ENCODE peak calls at places on chromosomes 2 and 18, in nine cellular contexts. One of them, this sample, is unnamed.

GRCh38 chr2:191478754-191479679 is 198.9 kb upstream of the NABP1 start:
- DNase-seq in PC-3: no peak
- DNase-seq in coronary artery: no peak
- DNase-seq in SJSA1: no peak
- DNase-seq in uterus: peak
- DNase-seq in aorta: no peak
- DNase-seq in fibroblast of lung: peak
- DNase-seq in H9: no peak
- DNase-seq in SK-N-SH: peak
- DNase-seq in this sample: no peak

GRCh38 chr2:46504685-46505559 is 25.6 kb downstream of the TMEM247 start:
- DNase-seq in PC-3: no peak
- DNase-seq in coronary artery: no peak
- DNase-seq in H9: no peak
- DNase-seq in uterus: no peak
- DNase-seq in aorta: no peak
- DNase-seq in SK-N-SH: no peak
- DNase-seq in SJSA1: no peak
- DNase-seq in fibroblast of lung: no peak
- DNase-seq in this sample: no peak

GRCh38 chr2:151238527-151239487 is 22.9 kb downstream of the RBM43 start:
- DNase-seq in SJSA1: peak
- DNase-seq in H9: peak
- DNase-seq in aorta: no peak
- DNase-seq in fibroblast of lung: peak
- DNase-seq in PC-3: peak
- DNase-seq in coronary artery: no peak
- DNase-seq in uterus: peak
- DNase-seq in SK-N-SH: peak
- DNase-seq in this sample: no peak

GRCh38 chr2:239324456-239324855 is 76.4 kb downstream of the HDAC4 start:
- DNase-seq in uterus: peak
- DNase-seq in fibroblast of lung: no peak
- DNase-seq in coronary artery: peak
- DNase-seq in PC-3: no peak
- DNase-seq in SJSA1: peak
- DNase-seq in H9: peak
- DNase-seq in SK-N-SH: peak
- DNase-seq in aorta: no peak
- DNase-seq in this sample: no peak

GRCh38 chr2:178101321-178102079 is 10.7 kb upstream of the RBM45 start:
- DNase-seq in SJSA1: no peak
- DNase-seq in H9: no peak
- DNase-seq in SK-N-SH: no peak
- DNase-seq in uterus: no peak
- DNase-seq in coronary artery: no peak
- DNase-seq in fibroblast of lung: no peak
- DNase-seq in aorta: no peak
- DNase-seq in PC-3: peak
- DNase-seq in this sample: no peak

GRCh38 chr2:213995400-213996105 is 415.3 kb upstream of the VWC2L start:
- DNase-seq in uterus: no peak
- DNase-seq in SK-N-SH: no peak
- DNase-seq in fibroblast of lung: peak
- DNase-seq in aorta: no peak
- DNase-seq in coronary artery: no peak
- DNase-seq in SJSA1: peak
- DNase-seq in PC-3: peak
- DNase-seq in H9: no peak
- DNase-seq in this sample: peak

GRCh38 chr18:8830067-8831060 is 125.0 kb downstream of the MTCL1 start:
- DNase-seq in PC-3: no peak
- DNase-seq in uterus: no peak
- DNase-seq in aorta: no peak
- DNase-seq in fibroblast of lung: no peak
- DNase-seq in coronary artery: no peak
- DNase-seq in SK-N-SH: no peak
- DNase-seq in SJSA1: peak
- DNase-seq in H9: no peak
- DNase-seq in this sample: no peak

GRCh38 chr18:9708882-9709877 is 1.1 kb downstream of the RAB31 start:
- DNase-seq in PC-3: no peak
- DNase-seq in aorta: peak
- DNase-seq in uterus: peak
- DNase-seq in H9: peak
- DNase-seq in coronary artery: no peak
- DNase-seq in SK-N-SH: no peak
- DNase-seq in SJSA1: peak
- DNase-seq in fibroblast of lung: peak
- DNase-seq in this sample: no peak

GRCh38 chr2:54403512-54404238 is 52.5 kb upstream of the SPTBN1 start:
- DNase-seq in H9: no peak
- DNase-seq in uterus: no peak
- DNase-seq in coronary artery: no peak
- DNase-seq in PC-3: no peak
- DNase-seq in fibroblast of lung: no peak
- DNase-seq in SJSA1: no peak
- DNase-seq in SK-N-SH: no peak
- DNase-seq in aorta: no peak
- DNase-seq in this sample: no peak

GRCh38 chr2:232526296-232527055 is 516 bp downstream of the CHRND start:
- DNase-seq in fibroblast of lung: no peak
- DNase-seq in SJSA1: no peak
- DNase-seq in SK-N-SH: no peak
- DNase-seq in PC-3: no peak
- DNase-seq in coronary artery: no peak
- DNase-seq in uterus: no peak
- DNase-seq in H9: no peak
- DNase-seq in aorta: no peak
- DNase-seq in this sample: no peak

GRCh38 chr2:240145461-240145860 is 5.0 kb upstream of the OTOS start:
- DNase-seq in uterus: no peak
- DNase-seq in SK-N-SH: no peak
- DNase-seq in H9: no peak
- DNase-seq in fibroblast of lung: no peak
- DNase-seq in coronary artery: no peak
- DNase-seq in SJSA1: no peak
- DNase-seq in PC-3: no peak
- DNase-seq in aorta: no peak
- DNase-seq in this sample: no peak

GRCh38 chr2:215828528-215829184 is 184.7 kb downstream of the MREG start:
- DNase-seq in aorta: no peak
- DNase-seq in coronary artery: no peak
- DNase-seq in PC-3: peak
- DNase-seq in SK-N-SH: peak
- DNase-seq in fibroblast of lung: peak
- DNase-seq in uterus: peak
- DNase-seq in H9: peak
- DNase-seq in SJSA1: peak
- DNase-seq in this sample: no peak

GRCh38 chr2:27152102-27152795 is 3.4 kb downstream of the TCF23 start:
- DNase-seq in coronary artery: no peak
- DNase-seq in uterus: no peak
- DNase-seq in aorta: no peak
- DNase-seq in PC-3: peak
- DNase-seq in H9: peak
- DNase-seq in SJSA1: no peak
- DNase-seq in fibroblast of lung: no peak
- DNase-seq in SK-N-SH: no peak
- DNase-seq in this sample: no peak

GRCh38 chr2:15218423-15219086 is 342.6 kb downstream of the NBAS start:
- DNase-seq in PC-3: no peak
- DNase-seq in SJSA1: no peak
- DNase-seq in fibroblast of lung: no peak
- DNase-seq in coronary artery: no peak
- DNase-seq in SK-N-SH: no peak
- DNase-seq in uterus: no peak
- DNase-seq in H9: no peak
- DNase-seq in aorta: no peak
- DNase-seq in this sample: no peak

GRCh38 chr2:48278590-48278989 is 251.4 kb upstream of the STON1 start:
- DNase-seq in SK-N-SH: no peak
- DNase-seq in SJSA1: no peak
- DNase-seq in fibroblast of lung: no peak
- DNase-seq in PC-3: no peak
- DNase-seq in coronary artery: no peak
- DNase-seq in uterus: no peak
- DNase-seq in H9: no peak
- DNase-seq in aorta: no peak
- DNase-seq in this sample: no peak

GRCh38 chr2:110105608-110106467 is 9.8 kb downstream of the MALL start:
- DNase-seq in fibroblast of lung: peak
- DNase-seq in PC-3: peak
- DNase-seq in H9: no peak
- DNase-seq in aorta: no peak
- DNase-seq in SJSA1: peak
- DNase-seq in SK-N-SH: no peak
- DNase-seq in coronary artery: no peak
- DNase-seq in uterus: no peak
- DNase-seq in this sample: peak

GRCh38 chr2:1541812-1542211 is 128.5 kb downstream of the TPO start:
- DNase-seq in uterus: no peak
- DNase-seq in fibroblast of lung: peak
- DNase-seq in PC-3: no peak
- DNase-seq in SJSA1: no peak
- DNase-seq in H9: no peak
- DNase-seq in coronary artery: no peak
- DNase-seq in SK-N-SH: peak
- DNase-seq in aorta: no peak
- DNase-seq in this sample: no peak

GRCh38 chr2:19807346-19807745 is 94.4 kb downstream of the TTC32 start:
- DNase-seq in coronary artery: no peak
- DNase-seq in uterus: no peak
- DNase-seq in aorta: no peak
- DNase-seq in H9: peak
- DNase-seq in SJSA1: no peak
- DNase-seq in PC-3: no peak
- DNase-seq in fibroblast of lung: no peak
- DNase-seq in SK-N-SH: no peak
- DNase-seq in this sample: no peak

GRCh38 chr2:108987111-108987510 is 1.9 kb downstream of the EDAR start:
- DNase-seq in uterus: no peak
- DNase-seq in H9: no peak
- DNase-seq in aorta: no peak
- DNase-seq in SK-N-SH: no peak
- DNase-seq in SJSA1: no peak
- DNase-seq in PC-3: no peak
- DNase-seq in coronary artery: no peak
- DNase-seq in fibroblast of lung: no peak
- DNase-seq in this sample: no peak

GRCh38 chr2:60551241-60552095 is 2.0 kb downstream of the BCL11A start:
- DNase-seq in SK-N-SH: peak
- DNase-seq in uterus: no peak
- DNase-seq in coronary artery: no peak
- DNase-seq in SJSA1: peak
- DNase-seq in fibroblast of lung: peak
- DNase-seq in aorta: peak
- DNase-seq in PC-3: peak
- DNase-seq in H9: peak
- DNase-seq in this sample: no peak
- H3K27ac ChIP-seq in SK-N-SH: peak
- H3K27ac ChIP-seq in uterus: no peak
- H3K27ac ChIP-seq in coronary artery: no peak
- H3K27ac ChIP-seq in SJSA1: no peak
- H3K27ac ChIP-seq in fibroblast of lung: no peak
- H3K27ac ChIP-seq in aorta: no peak
- H3K27ac ChIP-seq in PC-3: no peak
- H3K27ac ChIP-seq in H9: no peak
- H3K27ac ChIP-seq in this sample: peak

GRCh38 chr2:230319211-230319862 is 7.7 kb upstream of the SP140L start:
- DNase-seq in uterus: no peak
- DNase-seq in fibroblast of lung: no peak
- DNase-seq in PC-3: no peak
- DNase-seq in SK-N-SH: no peak
- DNase-seq in SJSA1: no peak
- DNase-seq in aorta: no peak
- DNase-seq in coronary artery: no peak
- DNase-seq in H9: no peak
- DNase-seq in this sample: no peak
- H3K27ac ChIP-seq in uterus: no peak
- H3K27ac ChIP-seq in fibroblast of lung: no peak
- H3K27ac ChIP-seq in PC-3: no peak
- H3K27ac ChIP-seq in SK-N-SH: no peak
- H3K27ac ChIP-seq in SJSA1: no peak
- H3K27ac ChIP-seq in aorta: no peak
- H3K27ac ChIP-seq in coronary artery: no peak
- H3K27ac ChIP-seq in H9: no peak
- H3K27ac ChIP-seq in this sample: no peak

GRCh38 chr2:157800838-157801495 is 75.2 kb downstream of the ACVR1 start:
- DNase-seq in fibroblast of lung: no peak
- DNase-seq in uterus: no peak
- DNase-seq in SJSA1: no peak
- DNase-seq in coronary artery: no peak
- DNase-seq in H9: no peak
- DNase-seq in SK-N-SH: no peak
- DNase-seq in aorta: no peak
- DNase-seq in PC-3: no peak
- DNase-seq in this sample: no peak

GRCh38 chr2:157806426-157806825 is 69.7 kb downstream of the ACVR1 start:
- DNase-seq in H9: no peak
- DNase-seq in fibroblast of lung: peak
- DNase-seq in SK-N-SH: no peak
- DNase-seq in uterus: no peak
- DNase-seq in coronary artery: no peak
- DNase-seq in aorta: no peak
- DNase-seq in PC-3: no peak
- DNase-seq in SJSA1: no peak
- DNase-seq in this sample: no peak

GRCh38 chr2:157803914-157804313 is 72.2 kb downstream of the ACVR1 start:
- DNase-seq in aorta: no peak
- DNase-seq in H9: no peak
- DNase-seq in coronary artery: no peak
- DNase-seq in uterus: no peak
- DNase-seq in PC-3: no peak
- DNase-seq in fibroblast of lung: no peak
- DNase-seq in SK-N-SH: no peak
- DNase-seq in SJSA1: no peak
- DNase-seq in this sample: no peak

GRCh38 chr2:157805519-157805918 is 70.6 kb downstream of the ACVR1 start:
- DNase-seq in SJSA1: no peak
- DNase-seq in fibroblast of lung: no peak
- DNase-seq in aorta: no peak
- DNase-seq in coronary artery: no peak
- DNase-seq in uterus: no peak
- DNase-seq in SK-N-SH: no peak
- DNase-seq in H9: no peak
- DNase-seq in PC-3: no peak
- DNase-seq in this sample: no peak

GRCh38 chr2:157804355-157804754 is 71.8 kb downstream of the ACVR1 start:
- DNase-seq in aorta: no peak
- DNase-seq in uterus: no peak
- DNase-seq in SJSA1: no peak
- DNase-seq in coronary artery: no peak
- DNase-seq in PC-3: no peak
- DNase-seq in H9: no peak
- DNase-seq in SK-N-SH: no peak
- DNase-seq in fibroblast of lung: no peak
- DNase-seq in this sample: no peak
- H3K27ac ChIP-seq in aorta: no peak
- H3K27ac ChIP-seq in uterus: no peak
- H3K27ac ChIP-seq in SJSA1: no peak
- H3K27ac ChIP-seq in coronary artery: no peak
- H3K27ac ChIP-seq in PC-3: no peak
- H3K27ac ChIP-seq in H9: no peak
- H3K27ac ChIP-seq in SK-N-SH: no peak
- H3K27ac ChIP-seq in fibroblast of lung: no peak
- H3K27ac ChIP-seq in this sample: no peak

GRCh38 chr2:159044804-159045286 is 76.4 kb downstream of the TANC1 start:
- DNase-seq in H9: no peak
- DNase-seq in coronary artery: no peak
- DNase-seq in PC-3: peak
- DNase-seq in fibroblast of lung: peak
- DNase-seq in uterus: no peak
- DNase-seq in SJSA1: no peak
- DNase-seq in SK-N-SH: no peak
- DNase-seq in aorta: no peak
- DNase-seq in this sample: no peak
- H3K27ac ChIP-seq in H9: no peak
- H3K27ac ChIP-seq in coronary artery: no peak
- H3K27ac ChIP-seq in PC-3: peak
- H3K27ac ChIP-seq in fibroblast of lung: no peak
- H3K27ac ChIP-seq in uterus: no peak
- H3K27ac ChIP-seq in SJSA1: no peak
- H3K27ac ChIP-seq in SK-N-SH: no peak
- H3K27ac ChIP-seq in aorta: peak
- H3K27ac ChIP-seq in this sample: peak